ENCODE peak calls at places on chromosomes 5 and 9, in ten cellular contexts. F is A549, O is psoas muscle, K is body of pancreas, Q is mammary epithelial cell, R is MM.1S, H is cardiac muscle cell, T is mesendoderm, W is breast epithelium, V is GM23248. S is an unnamed sample.

GRCh38 chr5:159038907-159039306 is 60.8 kb downstream of the EBF1 start:
- DNase-seq in F (no peak), O (no peak), K (no peak), Q (no peak), R (no peak), H (peak), T (no peak), W (no peak), V (peak), S (no peak)

GRCh38 chr5:142770650-142771609 is 753 bp downstream of the ARHGAP26 start:
- DNase-seq in F (peak), O (peak), K (peak), Q (peak), R (peak), H (peak), T (peak), W (peak), V (peak), S (no peak)

GRCh38 chr9:129868571-129869486 is 33.6 kb downstream of the USP20 start:
- DNase-seq in F (no peak), O (peak), K (no peak), Q (no peak), R (peak), H (no peak), T (no peak), W (no peak), V (no peak), S (no peak)

GRCh38 chr5:126355940-126356339 is 67.3 kb upstream of the GRAMD2B start:
- DNase-seq in F (no peak), O (no peak), K (no peak), Q (no peak), R (no peak), H (no peak), T (no peak), W (no peak), V (no peak), S (no peak)

GRCh38 chr5:157744055-157745011 is 821 bp downstream of the LSM11 start:
- DNase-seq in F (no peak), O (peak), K (peak), Q (no peak), R (no peak), H (no peak), T (no peak), W (no peak), V (peak), S (no peak)

GRCh38 chr9:87343816-87344438 is 153.7 kb upstream of the DAPK1 start:
- DNase-seq in F (no peak), O (no peak), K (no peak), Q (peak), R (no peak), H (no peak), T (no peak), W (no peak), V (peak), S (no peak)

GRCh38 chr5:160382361-160382760 is 11.9 kb upstream of the C1QTNF2 start:
- DNase-seq in F (no peak), O (no peak), K (no peak), Q (no peak), R (no peak), H (no peak), T (no peak), W (no peak), V (no peak), S (no peak)

GRCh38 chr5:8884029-8884428 is 661.8 kb downstream of the SEMA5A start:
- DNase-seq in F (no peak), O (no peak), K (no peak), Q (no peak), R (no peak), H (no peak), T (no peak), W (no peak), V (peak), S (no peak)

GRCh38 chr5:126455728-126456127 is 32.5 kb downstream of the GRAMD2B start:
- DNase-seq in F (no peak), O (no peak), K (no peak), Q (no peak), R (no peak), H (no peak), T (no peak), W (no peak), V (no peak), S (no peak)

GRCh38 chr9:27088981-27089380 is 20.0 kb upstream of the TEK start:
- DNase-seq in F (no peak), O (no peak), K (no peak), Q (no peak), R (no peak), H (peak), T (no peak), W (no peak), V (peak), S (no peak)

GRCh38 chr5:140253985-140254384 is 48.9 kb downstream of the PFDN1 start:
- DNase-seq in F (peak), O (no peak), K (no peak), Q (peak), R (no peak), H (no peak), T (no peak), W (no peak), V (peak), S (no peak)

GRCh38 chr9:121319394-121319780 is 50.7 kb downstream of the STOM start:
- DNase-seq in F (no peak), O (no peak), K (no peak), Q (no peak), R (no peak), H (no peak), T (no peak), W (no peak), V (no peak), S (no peak)

GRCh38 chr9:116594552-116594951 is 92.6 kb upstream of the TRIM32 start:
- DNase-seq in F (peak), O (no peak), K (no peak), Q (peak), R (no peak), H (peak), T (no peak), W (no peak), V (peak), S (no peak)

GRCh38 chr5:38803246-38803645 is 42.6 kb upstream of the OSMR start:
- DNase-seq in F (no peak), O (no peak), K (no peak), Q (no peak), R (peak), H (no peak), T (no peak), W (no peak), V (no peak), S (no peak)
- H3K4me3 ChIP-seq in F (no peak), O (no peak), K (no peak), Q (no peak), R (no peak), H (no peak), T (no peak), W (no peak), V (no peak), S (no peak)

DNA sequence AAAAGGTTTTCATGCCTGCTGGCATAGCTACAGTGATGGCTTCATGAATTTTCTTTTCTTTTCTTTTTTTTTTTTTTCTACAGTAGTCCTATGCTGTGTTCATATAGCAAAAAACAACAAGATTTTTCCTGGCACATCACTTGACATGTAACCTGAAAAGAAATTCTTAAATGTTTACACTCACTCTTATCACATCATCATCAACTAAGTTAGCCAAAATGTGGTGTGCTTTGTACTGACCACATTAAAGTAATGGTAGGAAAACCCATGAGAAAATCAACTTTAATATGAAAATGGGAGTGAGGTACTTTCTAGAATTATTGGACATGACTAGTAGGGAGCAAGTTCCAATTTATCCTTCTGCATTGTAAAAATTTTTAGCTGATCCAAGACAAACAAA is 146.7 kb downstream of the SSBP2 start:
- DNase-seq in F (no peak), O (no peak), K (no peak), Q (no peak), R (no peak), H (no peak), T (no peak), W (no peak), V (no peak), S (no peak)
- H3K4me3 ChIP-seq in F (no peak), O (no peak), K (no peak), Q (no peak), R (no peak), H (no peak), T (no peak), W (no peak), V (no peak), S (no peak)

GRCh38 chr5:68285857-68286611 is 70.5 kb downstream of the PIK3R1 start:
- DNase-seq in F (peak), O (no peak), K (no peak), Q (no peak), R (peak), H (peak), T (peak), W (no peak), V (peak), S (peak)
- H3K4me3 ChIP-seq in F (no peak), O (peak), K (no peak), Q (no peak), R (peak), H (no peak), T (no peak), W (no peak), V (no peak), S (no peak)

GRCh38 chr5:15645376-15645775 is 145.4 kb downstream of the FBXL7 start:
- DNase-seq in F (no peak), O (no peak), K (no peak), Q (no peak), R (no peak), H (peak), T (peak), W (no peak), V (peak), S (no peak)

GRCh38 chr5:15646351-15646750 is 146.4 kb downstream of the FBXL7 start:
- DNase-seq in F (no peak), O (no peak), K (no peak), Q (no peak), R (no peak), H (no peak), T (no peak), W (no peak), V (peak), S (no peak)

GRCh38 chr5:15645776-15646175 is 145.8 kb downstream of the FBXL7 start:
- DNase-seq in F (no peak), O (no peak), K (no peak), Q (no peak), R (no peak), H (peak), T (peak), W (no peak), V (peak), S (no peak)

GRCh38 chr5:15647251-15647650 is 147.3 kb downstream of the FBXL7 start:
- DNase-seq in F (no peak), O (no peak), K (no peak), Q (no peak), R (no peak), H (no peak), T (no peak), W (no peak), V (no peak), S (no peak)

GRCh38 chr5:15650266-15650665 is 150.3 kb downstream of the FBXL7 start:
- DNase-seq in F (no peak), O (no peak), K (no peak), Q (no peak), R (no peak), H (no peak), T (no peak), W (no peak), V (peak), S (no peak)
- H3K4me3 ChIP-seq in F (no peak), O (no peak), K (no peak), Q (no peak), R (no peak), H (no peak), T (no peak), W (no peak), V (no peak), S (no peak)

GRCh38 chr9:76651114-76651697 is 113.0 kb upstream of the PCA3 start:
- DNase-seq in F (no peak), O (no peak), K (no peak), Q (no peak), R (peak), H (no peak), T (no peak), W (no peak), V (no peak), S (no peak)
- H3K4me3 ChIP-seq in F (no peak), O (peak), K (no peak), Q (no peak), R (peak), H (no peak), T (no peak), W (peak), V (no peak), S (no peak)

GRCh38 chr9:3181049-3181953 is 337.4 kb upstream of the PUM3 start:
- DNase-seq in F (peak), O (peak), K (peak), Q (peak), R (peak), H (peak), T (peak), W (no peak), V (peak), S (no peak)
- H3K4me3 ChIP-seq in F (peak), O (peak), K (no peak), Q (peak), R (peak), H (peak), T (no peak), W (peak), V (peak), S (no peak)

GRCh38 chr5:113253037-113253436 is 181.8 kb downstream of the TSSK1B start:
- DNase-seq in F (no peak), O (no peak), K (no peak), Q (no peak), R (peak), H (no peak), T (no peak), W (no peak), V (no peak), S (no peak)

GRCh38 chr5:113255105-113255504 is 179.7 kb downstream of the TSSK1B start:
- DNase-seq in F (no peak), O (no peak), K (no peak), Q (no peak), R (no peak), H (no peak), T (no peak), W (no peak), V (no peak), S (no peak)

GRCh38 chr5:113259034-113259433 is 175.8 kb downstream of the TSSK1B start:
- DNase-seq in F (no peak), O (no peak), K (no peak), Q (no peak), R (no peak), H (no peak), T (no peak), W (no peak), V (no peak), S (no peak)

GRCh38 chr5:113255579-113256210 is 179.1 kb downstream of the TSSK1B start:
- DNase-seq in F (no peak), O (no peak), K (no peak), Q (no peak), R (no peak), H (no peak), T (no peak), W (no peak), V (no peak), S (no peak)

DNA sequence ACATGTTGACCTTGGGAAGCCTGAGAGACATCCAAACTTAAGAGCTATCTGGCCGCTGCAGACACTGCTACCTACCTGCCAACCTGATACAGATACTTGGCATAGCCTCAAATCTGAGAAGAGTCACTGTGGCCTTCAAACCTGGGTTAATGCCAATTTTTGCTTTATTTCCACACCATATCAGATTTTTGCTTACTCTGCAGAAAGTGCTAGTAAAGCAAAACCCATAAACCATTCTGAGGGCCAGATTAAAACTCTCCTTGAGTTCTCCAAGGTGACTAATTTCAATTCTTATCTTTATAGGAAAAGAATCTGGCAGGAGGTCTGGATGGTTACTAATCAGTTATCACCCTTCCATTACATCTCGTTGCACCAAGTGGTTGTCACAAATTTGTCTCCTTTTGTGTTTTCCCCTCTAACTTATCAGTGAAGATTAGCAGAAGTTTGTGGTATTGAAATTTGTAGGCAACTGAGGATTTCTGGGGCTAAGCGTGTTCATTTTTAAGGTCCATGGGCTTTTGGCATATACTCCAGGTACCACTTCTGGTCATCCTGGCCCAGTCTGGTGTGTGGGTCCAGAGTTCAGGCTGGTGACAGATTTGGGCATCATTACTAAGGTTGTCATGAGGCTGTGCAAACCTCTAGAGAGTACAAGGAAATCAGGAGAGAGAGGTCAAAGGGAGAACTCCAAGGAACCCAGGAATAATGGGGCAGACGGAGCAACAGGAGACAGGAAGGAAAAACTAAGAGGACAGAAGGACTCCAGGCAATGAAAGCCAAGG is 177.9 kb downstream of the TSSK1B start:
- DNase-seq in F (no peak), O (no peak), K (no peak), Q (no peak), R (no peak), H (no peak), T (peak), W (no peak), V (no peak), S (no peak)
- H3K4me3 ChIP-seq in F (no peak), O (no peak), K (no peak), Q (no peak), R (no peak), H (no peak), T (no peak), W (no peak), V (no peak), S (no peak)

GRCh38 chr5:33937700-33938506 is 1.7 kb downstream of the RXFP3 start:
- DNase-seq in F (no peak), O (no peak), K (no peak), Q (no peak), R (no peak), H (no peak), T (no peak), W (no peak), V (no peak), S (no peak)

GRCh38 chr5:33937017-33937699 is 972 bp downstream of the RXFP3 start:
- DNase-seq in F (no peak), O (peak), K (no peak), Q (no peak), R (no peak), H (peak), T (no peak), W (no peak), V (no peak), S (no peak)

GRCh38 chr5:33938507-33938796 is 2.3 kb downstream of the RXFP3 start:
- DNase-seq in F (no peak), O (peak), K (no peak), Q (no peak), R (no peak), H (no peak), T (no peak), W (no peak), V (no peak), S (no peak)

GRCh38 chr5:33936004-33936380 is 194 bp upstream of the RXFP3 start:
- DNase-seq in F (peak), O (peak), K (peak), Q (peak), R (peak), H (peak), T (peak), W (no peak), V (peak), S (no peak)

GRCh38 chr5:33936381-33937016 is at the start of gene RXFP3:
- DNase-seq in F (no peak), O (peak), K (no peak), Q (no peak), R (no peak), H (peak), T (no peak), W (no peak), V (peak), S (no peak)
- H3K4me3 ChIP-seq in F (no peak), O (peak), K (no peak), Q (peak), R (no peak), H (peak), T (no peak), W (peak), V (peak), S (peak)

S was measured in SK-N-MC.